ENCODE peak calls at places on chromosomes 4 and X, in four cellular contexts. One of them, this sample, is unnamed.

GRCh38 chr4:174352405-174352804 is 68.7 kb downstream of the CEP44 start:
- DNase-seq in K562: no peak
- DNase-seq in GM12878: no peak
- DNase-seq in endothelial cell of umbilical vein: no peak
- DNase-seq in this sample: no peak

GRCh38 chr4:6732441-6733357 is 16.7 kb downstream of the BLOC1S4 start:
- DNase-seq in K562: peak
- DNase-seq in endothelial cell of umbilical vein: peak
- DNase-seq in GM12878: no peak
- DNase-seq in this sample: peak

GRCh38 chr4:121236353-121237068 is 72.4 kb upstream of the TNIP3 start:
- DNase-seq in GM12878: no peak
- DNase-seq in endothelial cell of umbilical vein: no peak
- DNase-seq in K562: no peak
- DNase-seq in this sample: no peak

GRCh38 chrX:112025753-112026152 is 56.8 kb downstream of the TRPC5 start:
- DNase-seq in GM12878: peak
- DNase-seq in endothelial cell of umbilical vein: no peak
- DNase-seq in K562: no peak
- DNase-seq in this sample: no peak

GRCh38 chr4:175970734-175971133 is 94.9 kb upstream of the WDR17 start:
- DNase-seq in GM12878: no peak
- DNase-seq in endothelial cell of umbilical vein: no peak
- DNase-seq in K562: no peak
- DNase-seq in this sample: no peak

GRCh38 chrX:108439961-108440696 is 491 bp downstream of the COL4A5 start:
- DNase-seq in K562: peak
- DNase-seq in endothelial cell of umbilical vein: peak
- DNase-seq in GM12878: no peak
- DNase-seq in this sample: peak

GRCh38 chrX:138856881-138857280 is 145.4 kb upstream of the FGF13 start:
- DNase-seq in K562: no peak
- DNase-seq in endothelial cell of umbilical vein: no peak
- DNase-seq in GM12878: no peak
- DNase-seq in this sample: no peak

GRCh38 chr4:146445198-146446150 is 76.3 kb downstream of the SLC10A7 start:
- DNase-seq in endothelial cell of umbilical vein: no peak
- DNase-seq in K562: no peak
- DNase-seq in GM12878: no peak
- DNase-seq in this sample: no peak

GRCh38 chr4:31539279-31540074 is 819.3 kb downstream of the PCDH7 start:
- DNase-seq in K562: no peak
- DNase-seq in endothelial cell of umbilical vein: no peak
- DNase-seq in GM12878: no peak
- DNase-seq in this sample: no peak

GRCh38 chr4:31538877-31539276 is 818.7 kb downstream of the PCDH7 start:
- DNase-seq in endothelial cell of umbilical vein: no peak
- DNase-seq in K562: no peak
- DNase-seq in GM12878: no peak
- DNase-seq in this sample: no peak
- TF ChIP-seq FOS in endothelial cell of umbilical vein: no peak
- TF ChIP-seq FOS in K562: no peak
- TF ChIP-seq FOS in GM12878: no peak
- TF ChIP-seq FOS in this sample: no peak

GRCh38 chr4:187617117-187617516 is 378.5 kb upstream of the ZFP42 start:
- DNase-seq in GM12878: no peak
- DNase-seq in endothelial cell of umbilical vein: no peak
- DNase-seq in K562: no peak
- DNase-seq in this sample: peak
- TF ChIP-seq FOS in GM12878: no peak
- TF ChIP-seq FOS in endothelial cell of umbilical vein: no peak
- TF ChIP-seq FOS in K562: no peak
- TF ChIP-seq FOS in this sample: no peak

DNA sequence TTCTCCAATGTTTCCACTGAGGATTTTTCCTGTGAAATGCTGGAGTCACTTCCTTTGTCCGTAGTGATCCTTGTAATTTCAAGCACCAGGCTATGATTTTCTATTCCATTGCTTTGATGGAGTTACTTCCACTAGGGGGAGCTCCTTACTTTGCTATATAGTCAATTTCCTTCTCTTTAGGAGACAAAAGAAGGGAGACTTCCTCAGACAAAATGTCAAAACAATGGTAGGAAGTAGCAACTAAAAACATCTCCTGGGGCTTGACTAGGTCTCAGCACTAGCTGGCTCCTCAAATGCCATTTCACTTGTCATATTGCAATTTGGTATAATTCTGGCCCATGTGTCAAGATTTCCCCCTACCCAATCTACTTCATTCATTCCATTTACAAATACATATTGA is 24.1 kb downstream of the ZCCHC12 start:
- DNase-seq in K562: peak
- DNase-seq in endothelial cell of umbilical vein: peak
- DNase-seq in GM12878: no peak
- DNase-seq in this sample: peak
- TF ChIP-seq FOS in K562: no peak
- TF ChIP-seq FOS in endothelial cell of umbilical vein: no peak
- TF ChIP-seq FOS in GM12878: no peak
- TF ChIP-seq FOS in this sample: no peak

GRCh38 chr4:19126903-19127302 is 1105.3 kb upstream of the LCORL start:
- DNase-seq in GM12878: no peak
- DNase-seq in K562: no peak
- DNase-seq in endothelial cell of umbilical vein: no peak
- DNase-seq in this sample: no peak

GRCh38 chr4:19128176-19128575 is 1106.6 kb upstream of the LCORL start:
- DNase-seq in K562: no peak
- DNase-seq in GM12878: no peak
- DNase-seq in endothelial cell of umbilical vein: no peak
- DNase-seq in this sample: no peak

GRCh38 chr4:19134685-19135084 is 1113.1 kb upstream of the LCORL start:
- DNase-seq in endothelial cell of umbilical vein: no peak
- DNase-seq in GM12878: no peak
- DNase-seq in K562: no peak
- DNase-seq in this sample: no peak

GRCh38 chr4:19133315-19133714 is 1111.8 kb upstream of the LCORL start:
- DNase-seq in GM12878: no peak
- DNase-seq in K562: no peak
- DNase-seq in endothelial cell of umbilical vein: no peak
- DNase-seq in this sample: no peak

GRCh38 chr4:19130836-19131235 is 1109.3 kb upstream of the LCORL start:
- DNase-seq in GM12878: no peak
- DNase-seq in K562: no peak
- DNase-seq in endothelial cell of umbilical vein: no peak
- DNase-seq in this sample: peak
- TF ChIP-seq FOS in GM12878: no peak
- TF ChIP-seq FOS in K562: no peak
- TF ChIP-seq FOS in endothelial cell of umbilical vein: no peak
- TF ChIP-seq FOS in this sample: peak

DNA sequence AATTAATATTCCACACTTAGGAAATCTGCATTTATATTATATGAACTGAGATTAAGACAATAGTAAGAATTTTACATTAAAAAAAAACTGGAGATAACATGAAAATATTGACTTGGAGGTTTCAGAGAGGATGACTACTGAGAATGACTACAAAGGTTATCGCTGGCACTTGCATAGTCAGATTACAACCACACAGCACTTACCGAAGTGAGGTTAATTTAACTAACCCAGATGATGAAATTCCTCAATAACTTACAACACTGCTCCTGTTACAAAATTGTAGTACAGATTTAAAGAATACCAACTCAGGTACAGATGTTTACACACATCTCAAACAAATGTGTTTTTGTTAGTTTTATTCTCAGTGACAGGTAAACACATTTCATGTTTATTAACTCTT is 283.5 kb downstream of the CAMK2D start:
- DNase-seq in K562: no peak
- DNase-seq in GM12878: no peak
- DNase-seq in endothelial cell of umbilical vein: no peak
- DNase-seq in this sample: no peak
- TF ChIP-seq FOS in K562: no peak
- TF ChIP-seq FOS in GM12878: no peak
- TF ChIP-seq FOS in endothelial cell of umbilical vein: no peak
- TF ChIP-seq FOS in this sample: no peak

GRCh38 chr4:184676093-184676492 is 26.6 kb downstream of the PRIMPOL start:
- DNase-seq in endothelial cell of umbilical vein: no peak
- DNase-seq in GM12878: no peak
- DNase-seq in K562: no peak
- DNase-seq in this sample: no peak

GRCh38 chr4:184680698-184681097 is 31.2 kb downstream of the PRIMPOL start:
- DNase-seq in K562: no peak
- DNase-seq in GM12878: no peak
- DNase-seq in endothelial cell of umbilical vein: no peak
- DNase-seq in this sample: no peak

GRCh38 chr4:184671101-184671500 is 21.6 kb downstream of the PRIMPOL start:
- DNase-seq in GM12878: no peak
- DNase-seq in K562: no peak
- DNase-seq in endothelial cell of umbilical vein: no peak
- DNase-seq in this sample: no peak

GRCh38 chr4:184674011-184674410 is 24.5 kb downstream of the PRIMPOL start:
- DNase-seq in endothelial cell of umbilical vein: no peak
- DNase-seq in K562: no peak
- DNase-seq in GM12878: no peak
- DNase-seq in this sample: peak

GRCh38 chr4:184675018-184675417 is 25.5 kb downstream of the PRIMPOL start:
- DNase-seq in endothelial cell of umbilical vein: no peak
- DNase-seq in GM12878: no peak
- DNase-seq in K562: no peak
- DNase-seq in this sample: no peak
- TF ChIP-seq FOS in endothelial cell of umbilical vein: no peak
- TF ChIP-seq FOS in GM12878: no peak
- TF ChIP-seq FOS in K562: no peak
- TF ChIP-seq FOS in this sample: no peak

DNA sequence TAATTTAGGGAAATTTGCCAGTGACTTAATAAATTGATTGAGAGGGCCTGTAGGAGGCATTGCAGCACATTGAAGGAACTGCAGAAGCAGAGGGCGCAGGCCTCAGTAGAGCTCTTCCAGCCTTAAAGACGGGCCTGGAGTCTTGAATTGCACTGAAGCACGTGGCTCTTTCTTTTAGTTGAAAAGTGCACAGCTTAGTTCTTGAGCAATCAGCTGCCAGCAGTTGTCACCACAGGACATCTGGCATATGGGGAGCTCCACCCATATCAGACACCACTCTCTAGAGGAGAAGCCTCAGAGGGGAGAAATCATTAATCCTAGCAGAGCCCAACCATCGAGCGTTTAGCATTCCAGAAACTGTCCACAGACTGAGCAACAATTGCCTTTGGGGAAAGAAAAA is 16.0 kb upstream of the FGF16 start:
- DNase-seq in GM12878: no peak
- DNase-seq in endothelial cell of umbilical vein: no peak
- DNase-seq in K562: no peak
- DNase-seq in this sample: peak
- TF ChIP-seq FOS in GM12878: no peak
- TF ChIP-seq FOS in endothelial cell of umbilical vein: no peak
- TF ChIP-seq FOS in K562: no peak
- TF ChIP-seq FOS in this sample: no peak

GRCh38 chr4:4901877-4902276 is 42.4 kb downstream of the MSX1 start:
- DNase-seq in K562: no peak
- DNase-seq in endothelial cell of umbilical vein: no peak
- DNase-seq in GM12878: no peak
- DNase-seq in this sample: no peak

DNA sequence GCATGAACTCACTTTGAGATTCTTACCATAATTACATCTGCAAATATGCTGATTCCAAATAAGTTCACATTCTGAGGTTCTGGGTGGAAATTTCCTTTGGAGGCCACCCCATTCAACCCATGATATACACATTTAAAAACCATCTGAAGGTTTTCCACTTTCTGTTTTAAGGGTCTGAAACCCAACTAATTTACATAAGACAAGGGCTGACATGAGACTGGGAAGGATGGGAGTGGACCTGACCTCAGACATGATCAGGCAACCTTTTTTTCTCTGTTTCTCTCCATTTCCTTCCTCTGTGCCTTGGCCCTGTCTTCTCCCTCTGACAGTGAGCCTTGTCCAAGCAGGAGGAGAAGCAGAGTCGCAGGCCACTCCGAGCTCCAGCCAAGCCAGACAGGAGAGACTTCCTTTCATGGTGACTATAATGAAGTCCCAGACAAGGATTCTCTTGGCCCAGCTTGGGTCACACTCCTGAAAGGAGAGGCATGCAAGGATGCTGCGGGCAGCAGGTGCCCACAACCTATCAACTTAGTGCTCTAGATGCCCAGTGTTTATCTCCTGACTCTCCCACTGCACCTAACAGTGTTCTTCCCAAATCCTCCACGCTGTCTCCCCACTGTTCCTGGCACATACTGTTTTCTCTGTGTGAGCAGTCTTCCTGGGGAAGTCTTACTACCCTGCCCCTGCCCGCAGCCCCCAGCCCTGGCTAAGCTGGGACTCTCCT is 39.9 kb downstream of the MSX1 start:
- DNase-seq in K562: no peak
- DNase-seq in endothelial cell of umbilical vein: no peak
- DNase-seq in GM12878: no peak
- DNase-seq in this sample: no peak
- TF ChIP-seq FOS in K562: no peak
- TF ChIP-seq FOS in endothelial cell of umbilical vein: no peak
- TF ChIP-seq FOS in GM12878: no peak
- TF ChIP-seq FOS in this sample: no peak

GRCh38 chr4:102694791-102695190 is 66.0 kb downstream of the MANBA start:
- DNase-seq in GM12878: no peak
- DNase-seq in K562: no peak
- DNase-seq in endothelial cell of umbilical vein: no peak
- DNase-seq in this sample: peak
- TF ChIP-seq FOS in GM12878: no peak
- TF ChIP-seq FOS in K562: no peak
- TF ChIP-seq FOS in endothelial cell of umbilical vein: no peak
- TF ChIP-seq FOS in this sample: no peak

GRCh38 chrX:68292471-68292870 is 140.8 kb downstream of the OPHN1 start:
- DNase-seq in GM12878: no peak
- DNase-seq in endothelial cell of umbilical vein: no peak
- DNase-seq in K562: no peak
- DNase-seq in this sample: peak
- TF ChIP-seq FOS in GM12878: no peak
- TF ChIP-seq FOS in endothelial cell of umbilical vein: no peak
- TF ChIP-seq FOS in K562: no peak
- TF ChIP-seq FOS in this sample: no peak